ENCODE peak calls at places on chromosomes 11 and 22, in seven cellular contexts. One of them, this sample, is unnamed. For H3K4me1 and H3K9me3, the result is how much of the 10 kb centered on the place peaks cover.

GRCh38 chr11:106271126-106271525 is 193.7 kb downstream of the AASDHPPT start:
- DNase-seq in PC-3: no peak
- DNase-seq in SK-N-SH: no peak
- DNase-seq in neural progenitor cell: no peak
- DNase-seq in HCT116: no peak
- DNase-seq in MM.1S: no peak
- DNase-seq in GM23248: peak
- DNase-seq in this sample: no peak

GRCh38 chr11:45745065-45745811 is 59.7 kb upstream of the SLC35C1 start:
- DNase-seq in PC-3: no peak
- DNase-seq in neural progenitor cell: no peak
- DNase-seq in SK-N-SH: no peak
- DNase-seq in HCT116: no peak
- DNase-seq in MM.1S: no peak
- DNase-seq in GM23248: no peak
- DNase-seq in this sample: no peak

GRCh38 chr22:35754761-35755160 is 37.1 kb downstream of the APOL5 start:
- DNase-seq in neural progenitor cell: no peak
- DNase-seq in SK-N-SH: no peak
- DNase-seq in HCT116: no peak
- DNase-seq in PC-3: no peak
- DNase-seq in MM.1S: no peak
- DNase-seq in GM23248: no peak
- DNase-seq in this sample: no peak

GRCh38 chr11:96361778-96362177 is 18.8 kb upstream of the MAML2 start:
- DNase-seq in neural progenitor cell: no peak
- DNase-seq in HCT116: no peak
- DNase-seq in SK-N-SH: no peak
- DNase-seq in GM23248: peak
- DNase-seq in PC-3: no peak
- DNase-seq in MM.1S: no peak
- DNase-seq in this sample: no peak

GRCh38 chr11:118527109-118527508 is at the start of gene TTC36:
- DNase-seq in PC-3: no peak
- DNase-seq in neural progenitor cell: no peak
- DNase-seq in MM.1S: no peak
- DNase-seq in GM23248: no peak
- DNase-seq in HCT116: no peak
- DNase-seq in SK-N-SH: no peak
- DNase-seq in this sample: no peak

GRCh38 chr22:32764330-32765116 is 37.0 kb upstream of the TIMP3 start:
- DNase-seq in MM.1S: no peak
- DNase-seq in neural progenitor cell: no peak
- DNase-seq in SK-N-SH: no peak
- DNase-seq in HCT116: no peak
- DNase-seq in PC-3: no peak
- DNase-seq in GM23248: peak
- DNase-seq in this sample: peak

GRCh38 chr11:17013548-17014320 is 480 bp downstream of the PLEKHA7 start:
- DNase-seq in SK-N-SH: peak
- DNase-seq in MM.1S: peak
- DNase-seq in GM23248: no peak
- DNase-seq in neural progenitor cell: peak
- DNase-seq in PC-3: peak
- DNase-seq in HCT116: no peak
- DNase-seq in this sample: peak

GRCh38 chr11:79678780-79679468 is 238.1 kb upstream of the TENM4 start:
- DNase-seq in GM23248: no peak
- DNase-seq in neural progenitor cell: peak
- DNase-seq in SK-N-SH: peak
- DNase-seq in HCT116: no peak
- DNase-seq in PC-3: no peak
- DNase-seq in MM.1S: no peak
- DNase-seq in this sample: no peak

GRCh38 chr11:14253437-14253836 is 105.5 kb downstream of the RRAS2 start:
- DNase-seq in PC-3: no peak
- DNase-seq in HCT116: no peak
- DNase-seq in neural progenitor cell: no peak
- DNase-seq in SK-N-SH: no peak
- DNase-seq in MM.1S: no peak
- DNase-seq in GM23248: no peak
- DNase-seq in this sample: no peak

GRCh38 chr11:30586251-30587144 is at the start of gene MPPED2:
- DNase-seq in GM23248: peak
- DNase-seq in SK-N-SH: peak
- DNase-seq in HCT116: no peak
- DNase-seq in MM.1S: peak
- DNase-seq in PC-3: no peak
- DNase-seq in neural progenitor cell: peak
- DNase-seq in this sample: peak

GRCh38 chr11:42972741-42973140 is 339.1 kb upstream of the API5 start:
- DNase-seq in GM23248: no peak
- DNase-seq in SK-N-SH: no peak
- DNase-seq in HCT116: no peak
- DNase-seq in PC-3: no peak
- DNase-seq in MM.1S: no peak
- DNase-seq in neural progenitor cell: no peak
- DNase-seq in this sample: no peak

GRCh38 chr22:36308880-36309279 is 55.9 kb downstream of the APOL1 start:
- DNase-seq in PC-3: no peak
- DNase-seq in neural progenitor cell: no peak
- DNase-seq in HCT116: no peak
- DNase-seq in GM23248: no peak
- DNase-seq in MM.1S: no peak
- DNase-seq in SK-N-SH: no peak
- DNase-seq in this sample: no peak

GRCh38 chr11:10350341-10350740 is 45.5 kb downstream of the ADM start:
- DNase-seq in neural progenitor cell: no peak
- DNase-seq in PC-3: peak
- DNase-seq in GM23248: peak
- DNase-seq in SK-N-SH: no peak
- DNase-seq in HCT116: peak
- DNase-seq in MM.1S: no peak
- DNase-seq in this sample: no peak

GRCh38 chr11:10302294-10302743 is 2.6 kb upstream of the ADM start:
- DNase-seq in SK-N-SH: no peak
- DNase-seq in neural progenitor cell: peak
- DNase-seq in GM23248: no peak
- DNase-seq in PC-3: peak
- DNase-seq in HCT116: no peak
- DNase-seq in MM.1S: no peak
- DNase-seq in this sample: no peak

GRCh38 chr11:19642185-19642591 is 70.4 kb upstream of the NAV2 start:
- DNase-seq in MM.1S: no peak
- DNase-seq in PC-3: no peak
- DNase-seq in neural progenitor cell: no peak
- DNase-seq in HCT116: no peak
- DNase-seq in SK-N-SH: no peak
- DNase-seq in GM23248: peak
- DNase-seq in this sample: no peak

GRCh38 chr22:22446527-22446926 is 62.0 kb downstream of the ZNF280B start:
- DNase-seq in neural progenitor cell: no peak
- DNase-seq in PC-3: no peak
- DNase-seq in MM.1S: no peak
- DNase-seq in SK-N-SH: no peak
- DNase-seq in HCT116: no peak
- DNase-seq in GM23248: peak
- DNase-seq in this sample: no peak

GRCh38 chr11:75465701-75466531 is 32.9 kb upstream of the KLHL35 start:
- DNase-seq in SK-N-SH: no peak
- DNase-seq in neural progenitor cell: peak
- DNase-seq in HCT116: no peak
- DNase-seq in MM.1S: no peak
- DNase-seq in GM23248: peak
- DNase-seq in PC-3: no peak
- DNase-seq in this sample: peak

GRCh38 chr11:12064136-12064953 is 46.0 kb upstream of the MICAL2 start:
- DNase-seq in SK-N-SH: no peak
- DNase-seq in GM23248: no peak
- DNase-seq in HCT116: no peak
- DNase-seq in MM.1S: no peak
- DNase-seq in PC-3: peak
- DNase-seq in neural progenitor cell: no peak
- DNase-seq in this sample: no peak

GRCh38 chr11:12060385-12060980 is 49.9 kb upstream of the MICAL2 start:
- DNase-seq in MM.1S: no peak
- DNase-seq in GM23248: no peak
- DNase-seq in neural progenitor cell: no peak
- DNase-seq in HCT116: no peak
- DNase-seq in SK-N-SH: no peak
- DNase-seq in PC-3: no peak
- DNase-seq in this sample: no peak

GRCh38 chr11:12063251-12063650 is 47.1 kb upstream of the MICAL2 start:
- DNase-seq in PC-3: no peak
- DNase-seq in neural progenitor cell: no peak
- DNase-seq in GM23248: no peak
- DNase-seq in MM.1S: no peak
- DNase-seq in SK-N-SH: no peak
- DNase-seq in HCT116: no peak
- DNase-seq in this sample: no peak

GRCh38 chr11:12064954-12065280 is 45.5 kb upstream of the MICAL2 start:
- DNase-seq in PC-3: no peak
- DNase-seq in MM.1S: no peak
- DNase-seq in neural progenitor cell: no peak
- DNase-seq in SK-N-SH: no peak
- DNase-seq in HCT116: no peak
- DNase-seq in GM23248: no peak
- DNase-seq in this sample: no peak

GRCh38 chr11:12061851-12062560 is 48.4 kb upstream of the MICAL2 start:
- DNase-seq in SK-N-SH: no peak
- DNase-seq in HCT116: no peak
- DNase-seq in PC-3: no peak
- DNase-seq in GM23248: no peak
- DNase-seq in MM.1S: peak
- DNase-seq in neural progenitor cell: no peak
- DNase-seq in this sample: no peak
- H3K4me1 ChIP-seq in SK-N-SH: under half
- H3K4me1 ChIP-seq in HCT116: under half
- H3K4me1 ChIP-seq in PC-3: under half
- H3K4me1 ChIP-seq in GM23248: under half
- H3K4me1 ChIP-seq in MM.1S: under half
- H3K4me1 ChIP-seq in neural progenitor cell: under half
- H3K4me1 ChIP-seq in this sample: under half

GRCh38 chr11:40294343-40294723 is 1165.1 kb downstream of the LRRC4C start:
- DNase-seq in MM.1S: no peak
- DNase-seq in PC-3: no peak
- DNase-seq in SK-N-SH: no peak
- DNase-seq in GM23248: no peak
- DNase-seq in neural progenitor cell: no peak
- DNase-seq in HCT116: no peak
- DNase-seq in this sample: no peak

GRCh38 chr11:40291304-40292100 is 1168.0 kb downstream of the LRRC4C start:
- DNase-seq in neural progenitor cell: peak
- DNase-seq in PC-3: no peak
- DNase-seq in GM23248: no peak
- DNase-seq in HCT116: no peak
- DNase-seq in SK-N-SH: no peak
- DNase-seq in MM.1S: no peak
- DNase-seq in this sample: no peak

GRCh38 chr11:40292636-40293585 is 1166.5 kb downstream of the LRRC4C start:
- DNase-seq in neural progenitor cell: peak
- DNase-seq in HCT116: no peak
- DNase-seq in MM.1S: no peak
- DNase-seq in GM23248: no peak
- DNase-seq in PC-3: no peak
- DNase-seq in SK-N-SH: peak
- DNase-seq in this sample: peak

GRCh38 chr11:40293655-40294342 is 1165.7 kb downstream of the LRRC4C start:
- DNase-seq in PC-3: peak
- DNase-seq in GM23248: peak
- DNase-seq in HCT116: no peak
- DNase-seq in neural progenitor cell: peak
- DNase-seq in MM.1S: peak
- DNase-seq in SK-N-SH: peak
- DNase-seq in this sample: peak

GRCh38 chr11:40295466-40295865 is 1164.0 kb downstream of the LRRC4C start:
- DNase-seq in PC-3: no peak
- DNase-seq in MM.1S: no peak
- DNase-seq in GM23248: no peak
- DNase-seq in SK-N-SH: no peak
- DNase-seq in HCT116: no peak
- DNase-seq in neural progenitor cell: no peak
- DNase-seq in this sample: no peak
- TF ChIP-seq EZH2phosphoT487 in PC-3: no peak
- TF ChIP-seq EZH2phosphoT487 in MM.1S: no peak
- TF ChIP-seq EZH2phosphoT487 in GM23248: no peak
- TF ChIP-seq EZH2phosphoT487 in SK-N-SH: no peak
- TF ChIP-seq EZH2phosphoT487 in HCT116: no peak
- TF ChIP-seq EZH2phosphoT487 in neural progenitor cell: no peak
- TF ChIP-seq EZH2phosphoT487 in this sample: no peak

GRCh38 chr22:48840112-48840949 is 987.3 kb downstream of the BRD1 start:
- DNase-seq in HCT116: no peak
- DNase-seq in SK-N-SH: no peak
- DNase-seq in GM23248: no peak
- DNase-seq in MM.1S: no peak
- DNase-seq in PC-3: no peak
- DNase-seq in neural progenitor cell: no peak
- DNase-seq in this sample: no peak
- H3K9me3 ChIP-seq in HCT116: under half
- H3K9me3 ChIP-seq in SK-N-SH: under half
- H3K9me3 ChIP-seq in GM23248: under half
- H3K9me3 ChIP-seq in MM.1S: under half
- H3K9me3 ChIP-seq in PC-3: under half
- H3K9me3 ChIP-seq in neural progenitor cell: under half
- H3K9me3 ChIP-seq in this sample: under half

GRCh38 chr11:3135491-3136440 is 29.3 kb downstream of the OSBPL5 start:
- DNase-seq in MM.1S: no peak
- DNase-seq in neural progenitor cell: peak
- DNase-seq in PC-3: no peak
- DNase-seq in SK-N-SH: no peak
- DNase-seq in GM23248: no peak
- DNase-seq in HCT116: no peak
- DNase-seq in this sample: no peak

GRCh38 chr11:3133456-3134217 is 31.5 kb downstream of the OSBPL5 start:
- DNase-seq in HCT116: no peak
- DNase-seq in SK-N-SH: no peak
- DNase-seq in neural progenitor cell: no peak
- DNase-seq in GM23248: no peak
- DNase-seq in PC-3: no peak
- DNase-seq in MM.1S: no peak
- DNase-seq in this sample: no peak

GRCh38 chr11:3134651-3135490 is 30.2 kb downstream of the OSBPL5 start:
- DNase-seq in GM23248: no peak
- DNase-seq in MM.1S: no peak
- DNase-seq in PC-3: no peak
- DNase-seq in SK-N-SH: no peak
- DNase-seq in HCT116: no peak
- DNase-seq in neural progenitor cell: no peak
- DNase-seq in this sample: no peak

GRCh38 chr11:3132831-3133455 is 32.2 kb downstream of the OSBPL5 start:
- DNase-seq in MM.1S: no peak
- DNase-seq in SK-N-SH: no peak
- DNase-seq in PC-3: no peak
- DNase-seq in GM23248: no peak
- DNase-seq in HCT116: no peak
- DNase-seq in neural progenitor cell: no peak
- DNase-seq in this sample: no peak

DNA sequence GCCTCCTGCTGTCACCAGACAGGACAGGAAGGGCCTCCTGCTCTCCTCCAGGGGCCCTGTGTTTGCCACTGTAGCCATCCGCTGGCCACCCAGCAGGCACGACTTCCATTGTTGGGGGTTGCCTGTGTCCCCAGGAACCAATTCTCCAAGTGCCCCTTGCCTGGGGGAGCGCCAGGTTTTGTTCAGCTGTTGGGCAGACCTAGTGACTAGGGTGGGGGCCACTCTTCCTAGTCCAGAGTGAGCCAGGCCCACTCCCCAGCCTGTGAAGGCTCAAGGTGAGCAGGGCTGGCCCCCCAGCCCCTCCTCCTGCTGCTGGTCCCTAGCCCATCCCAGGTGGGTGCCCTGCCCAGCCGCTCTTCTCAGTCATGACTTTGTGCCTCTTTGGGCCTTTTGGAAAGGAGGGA is 30.9 kb downstream of the OSBPL5 start:
- DNase-seq in SK-N-SH: no peak
- DNase-seq in HCT116: no peak
- DNase-seq in PC-3: no peak
- DNase-seq in MM.1S: no peak
- DNase-seq in neural progenitor cell: no peak
- DNase-seq in GM23248: no peak
- DNase-seq in this sample: no peak
- H3K4me1 ChIP-seq in SK-N-SH: under half
- H3K4me1 ChIP-seq in HCT116: under half
- H3K4me1 ChIP-seq in PC-3: under half
- H3K4me1 ChIP-seq in MM.1S: under half
- H3K4me1 ChIP-seq in neural progenitor cell: under half
- H3K4me1 ChIP-seq in GM23248: under half
- H3K4me1 ChIP-seq in this sample: under half

This sample was measured in hepatocyte.